ENCODE peak calls at places on chromosome 16, in nine cellular contexts. Z, R, B, Y, S, T, H, U and G are unnamed samples. For H3K4me1, the result is how much of the 10 kb centered on the place peaks cover.

GRCh38 chr16:11084484-11085024 is 140.2 kb downstream of the CLEC16A start:
- DNase-seq in Z (no peak), R (no peak), B (peak), Y (peak), S (no peak), T (no peak), H (no peak), U (no peak), G (no peak)

GRCh38 chr16:17070882-17071592 is 399.7 kb downstream of the XYLT1 start:
- DNase-seq in Z (peak), R (peak), B (peak), Y (peak), S (peak), T (no peak), H (peak), U (no peak), G (peak)

GRCh38 chr16:4814542-4815173 is 12.2 kb upstream of the ROGDI start:
- DNase-seq in Z (no peak), R (no peak), B (no peak), Y (no peak), S (no peak), T (no peak), H (no peak), U (no peak), G (no peak)

GRCh38 chr16:86549076-86549892 is 5.8 kb downstream of the MTHFSD start:
- DNase-seq in Z (no peak), R (no peak), B (no peak), Y (no peak), S (no peak), T (no peak), H (no peak), U (no peak), G (no peak)

GRCh38 chr16:7364054-7364407 is 31.4 kb downstream of the RBFOX1 start:
- DNase-seq in Z (no peak), R (no peak), B (no peak), Y (no peak), S (no peak), T (no peak), H (no peak), U (no peak), G (no peak)

GRCh38 chr16:1770328-1771071 is 843 bp downstream of the NME3 start:
- DNase-seq in Z (peak), R (no peak), B (peak), Y (peak), S (peak), T (no peak), H (peak), U (peak), G (peak)

GRCh38 chr16:20904507-20905079 is 4.0 kb downstream of the LYRM1 start:
- DNase-seq in Z (no peak), R (no peak), B (peak), Y (no peak), S (no peak), T (peak), H (peak), U (no peak), G (no peak)

GRCh38 chr16:81681311-81681710 is 97.8 kb upstream of the PLCG2 start:
- DNase-seq in Z (no peak), R (no peak), B (no peak), Y (no peak), S (no peak), T (no peak), H (no peak), U (no peak), G (no peak)

GRCh38 chr16:78605548-78606097 is 506.2 kb downstream of the WWOX start:
- DNase-seq in Z (no peak), R (no peak), B (no peak), Y (no peak), S (no peak), T (no peak), H (no peak), U (no peak), G (no peak)

GRCh38 chr16:78551487-78552085 is 452.1 kb downstream of the WWOX start:
- DNase-seq in Z (no peak), R (no peak), B (no peak), Y (no peak), S (peak), T (no peak), H (no peak), U (no peak), G (no peak)

GRCh38 chr16:15649727-15650018 is 372 bp upstream of the NDE1 start:
- DNase-seq in Z (no peak), R (no peak), B (no peak), Y (no peak), S (no peak), T (no peak), H (no peak), U (no peak), G (no peak)

GRCh38 chr16:16067127-16067526 is 117.7 kb downstream of the ABCC1 start:
- DNase-seq in Z (no peak), R (no peak), B (peak), Y (no peak), S (no peak), T (no peak), H (no peak), U (no peak), G (peak)

GRCh38 chr16:50821586-50821985 is 79.7 kb downstream of the CYLD start:
- DNase-seq in Z (no peak), R (no peak), B (no peak), Y (no peak), S (no peak), T (no peak), H (no peak), U (no peak), G (no peak)

GRCh38 chr16:53457670-53458069 is 23.4 kb downstream of the RBL2 start:
- DNase-seq in Z (no peak), R (no peak), B (no peak), Y (no peak), S (no peak), T (no peak), H (no peak), U (no peak), G (no peak)

GRCh38 chr16:12323007-12323699 is 346.6 kb downstream of the SNX29 start:
- DNase-seq in Z (no peak), R (no peak), B (no peak), Y (no peak), S (peak), T (no peak), H (no peak), U (no peak), G (no peak)

GRCh38 chr16:27843800-27844199 is 219.7 kb downstream of the GSG1L start:
- DNase-seq in Z (no peak), R (no peak), B (no peak), Y (no peak), S (no peak), T (no peak), H (no peak), U (no peak), G (no peak)

GRCh38 chr16:8850279-8850885 is 18.4 kb downstream of the CARHSP1 start:
- DNase-seq in Z (no peak), R (no peak), B (peak), Y (peak), S (no peak), T (no peak), H (no peak), U (peak), G (peak)

GRCh38 chr16:29806641-29807425 is 504 bp downstream of the MAZ start:
- DNase-seq in Z (peak), R (peak), B (peak), Y (peak), S (peak), T (peak), H (peak), U (peak), G (no peak)

GRCh38 chr16:700684-701584 is 4.7 kb downstream of the FBXL16 start:
- DNase-seq in Z (no peak), R (peak), B (no peak), Y (no peak), S (peak), T (no peak), H (no peak), U (no peak), G (no peak)

GRCh38 chr16:84176192-84177053 is 10.4 kb downstream of the TAF1C start:
- DNase-seq in Z (no peak), R (no peak), B (no peak), Y (no peak), S (no peak), T (no peak), H (no peak), U (no peak), G (no peak)

GRCh38 chr16:82855471-82855870 is 228.7 kb downstream of the CDH13 start:
- DNase-seq in Z (no peak), R (no peak), B (peak), Y (no peak), S (no peak), T (no peak), H (no peak), U (no peak), G (no peak)

GRCh38 chr16:56281256-56281805 is 90.0 kb downstream of the GNAO1 start:
- DNase-seq in Z (no peak), R (no peak), B (no peak), Y (no peak), S (peak), T (no peak), H (no peak), U (no peak), G (no peak)

GRCh38 chr16:88073201-88073721 is 122.0 kb downstream of the BANP start:
- DNase-seq in Z (peak), R (no peak), B (no peak), Y (no peak), S (no peak), T (no peak), H (no peak), U (no peak), G (no peak)
- H3K4me1 ChIP-seq in Z (under half), R (under half), B (under half), Y (under half), S (under half), T (under half), H (under half), U (under half), G (under half)

DNA sequence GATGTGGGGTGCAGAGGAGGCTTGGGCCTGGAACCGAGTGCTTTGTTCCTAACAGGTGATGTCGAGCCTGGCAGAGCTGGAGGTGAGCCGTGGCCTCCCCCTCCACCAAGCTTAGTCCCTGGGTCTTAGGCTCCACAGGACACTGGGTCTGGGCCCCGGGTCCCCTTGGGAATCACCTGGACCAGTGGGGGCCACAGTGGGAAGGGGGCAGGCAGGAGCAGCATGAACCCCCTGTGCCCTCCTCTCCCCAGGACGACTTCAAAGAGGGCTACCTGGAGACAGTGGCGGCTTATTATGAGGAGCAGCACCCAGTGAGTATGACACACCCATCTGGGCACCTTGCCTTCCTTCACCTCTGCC is 2.5 kb downstream of the IL32 start:
- DNase-seq in Z (no peak), R (no peak), B (no peak), Y (no peak), S (no peak), T (no peak), H (no peak), U (no peak), G (no peak)
- H3K4me3 ChIP-seq in Z (no peak), R (no peak), B (no peak), Y (no peak), S (no peak), T (no peak), H (peak), U (peak), G (no peak)

GRCh38 chr16:85208643-85209520 is 96.6 kb upstream of the CIBAR2 start:
- DNase-seq in Z (peak), R (no peak), B (no peak), Y (no peak), S (no peak), T (no peak), H (no peak), U (no peak), G (no peak)

GRCh38 chr16:85209526-85210121 is 97.4 kb upstream of the CIBAR2 start:
- DNase-seq in Z (no peak), R (no peak), B (no peak), Y (peak), S (no peak), T (no peak), H (no peak), U (peak), G (no peak)

GRCh38 chr16:85210423-85211169 is 98.3 kb upstream of the CIBAR2 start:
- DNase-seq in Z (no peak), R (no peak), B (peak), Y (no peak), S (no peak), T (no peak), H (no peak), U (no peak), G (no peak)

GRCh38 chr16:85213926-85214294 is 101.6 kb upstream of the CIBAR2 start:
- DNase-seq in Z (no peak), R (no peak), B (no peak), Y (no peak), S (no peak), T (no peak), H (no peak), U (no peak), G (no peak)

DNA sequence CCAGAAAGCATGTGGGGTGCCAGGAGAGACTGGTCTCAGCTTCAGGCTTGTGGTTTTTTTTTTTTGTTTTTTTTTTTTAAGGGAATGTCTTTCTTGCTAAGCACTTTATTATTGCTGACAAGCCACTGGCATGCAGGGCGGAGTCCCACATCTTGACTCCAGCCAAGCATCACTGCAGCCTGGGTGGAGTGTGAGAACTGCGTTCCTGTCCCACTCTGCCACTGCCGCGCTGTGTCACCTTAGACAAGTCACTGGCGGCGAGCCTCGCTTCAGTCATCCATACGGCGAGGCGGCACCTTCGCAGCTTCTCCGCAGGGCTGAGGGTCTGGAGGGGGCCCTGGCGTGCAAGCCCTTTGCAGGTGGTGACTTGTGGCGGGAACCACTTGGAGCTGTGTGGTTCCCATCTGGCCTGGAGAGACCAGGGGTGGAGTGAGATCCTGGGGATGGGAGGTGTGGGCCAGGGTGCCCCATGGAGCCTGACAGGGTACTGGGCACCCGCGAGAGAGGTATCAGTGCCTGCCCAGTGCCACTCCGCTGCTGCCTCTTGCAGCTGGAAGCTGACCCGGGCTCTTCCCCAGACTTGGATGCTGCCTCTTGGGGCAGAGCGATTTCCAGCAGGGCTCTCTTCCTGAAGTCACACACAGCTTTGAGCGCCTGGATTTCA is 99.1 kb upstream of the CIBAR2 start:
- DNase-seq in Z (no peak), R (no peak), B (peak), Y (no peak), S (no peak), T (no peak), H (no peak), U (no peak), G (peak)
- H3K4me1 ChIP-seq in Z (under half), R (under half), B (under half), Y (under half), S (under half), T (under half), H (half or more), U (half or more), G (under half)

GRCh38 chr16:76963614-76964315 is 227.2 kb upstream of the MON1B start:
- DNase-seq in Z (no peak), R (no peak), B (no peak), Y (no peak), S (no peak), T (no peak), H (no peak), U (no peak), G (no peak)
- H3K4me3 ChIP-seq in Z (no peak), R (no peak), B (no peak), Y (no peak), S (no peak), T (no peak), H (no peak), U (no peak), G (no peak)

GRCh38 chr16:23213831-23214230 is 31.3 kb downstream of the SCNN1G start:
- DNase-seq in Z (no peak), R (no peak), B (no peak), Y (no peak), S (no peak), T (no peak), H (no peak), U (no peak), G (no peak)
- H3K4me1 ChIP-seq in Z (under half), R (under half), B (under half), Y (under half), S (under half), T (under half), H (under half), U (under half), G (under half)

DNA sequence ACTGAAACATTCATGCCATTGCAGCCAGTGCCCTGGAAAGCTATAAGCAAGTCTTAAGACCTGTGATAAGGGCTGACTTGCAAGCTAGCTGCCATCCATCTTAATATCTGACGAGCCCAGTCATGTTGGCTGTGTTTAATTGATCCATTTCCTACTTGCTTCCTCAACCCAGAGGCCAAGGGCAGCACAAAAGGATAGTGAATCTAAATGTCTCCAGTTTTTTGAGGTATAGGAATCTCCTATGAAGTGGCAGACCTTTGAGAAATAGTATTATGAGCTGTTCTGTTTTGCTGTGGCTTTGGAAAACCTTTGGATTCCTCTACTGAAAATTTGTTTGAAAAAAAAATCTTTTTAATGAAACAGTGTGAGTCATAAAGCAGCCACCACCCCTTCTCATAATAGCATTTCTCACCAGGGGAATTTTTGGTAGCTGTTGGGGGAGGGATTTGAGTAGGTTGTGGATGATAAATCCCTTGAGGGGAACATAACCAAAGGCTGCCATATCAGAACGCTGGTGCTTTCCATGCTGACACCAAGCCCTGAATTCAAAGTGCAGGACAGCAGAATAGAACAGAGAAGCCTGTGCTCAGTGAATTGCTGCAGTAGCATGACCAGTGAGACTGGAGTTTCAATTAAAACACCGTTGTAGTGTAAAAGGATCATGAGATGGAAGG is 12.9 kb downstream of the ZNRF1 start:
- DNase-seq in Z (no peak), R (no peak), B (peak), Y (no peak), S (no peak), T (no peak), H (no peak), U (no peak), G (no peak)
- H3K4me3 ChIP-seq in Z (no peak), R (no peak), B (no peak), Y (no peak), S (no peak), T (no peak), H (no peak), U (peak), G (no peak)

DNA sequence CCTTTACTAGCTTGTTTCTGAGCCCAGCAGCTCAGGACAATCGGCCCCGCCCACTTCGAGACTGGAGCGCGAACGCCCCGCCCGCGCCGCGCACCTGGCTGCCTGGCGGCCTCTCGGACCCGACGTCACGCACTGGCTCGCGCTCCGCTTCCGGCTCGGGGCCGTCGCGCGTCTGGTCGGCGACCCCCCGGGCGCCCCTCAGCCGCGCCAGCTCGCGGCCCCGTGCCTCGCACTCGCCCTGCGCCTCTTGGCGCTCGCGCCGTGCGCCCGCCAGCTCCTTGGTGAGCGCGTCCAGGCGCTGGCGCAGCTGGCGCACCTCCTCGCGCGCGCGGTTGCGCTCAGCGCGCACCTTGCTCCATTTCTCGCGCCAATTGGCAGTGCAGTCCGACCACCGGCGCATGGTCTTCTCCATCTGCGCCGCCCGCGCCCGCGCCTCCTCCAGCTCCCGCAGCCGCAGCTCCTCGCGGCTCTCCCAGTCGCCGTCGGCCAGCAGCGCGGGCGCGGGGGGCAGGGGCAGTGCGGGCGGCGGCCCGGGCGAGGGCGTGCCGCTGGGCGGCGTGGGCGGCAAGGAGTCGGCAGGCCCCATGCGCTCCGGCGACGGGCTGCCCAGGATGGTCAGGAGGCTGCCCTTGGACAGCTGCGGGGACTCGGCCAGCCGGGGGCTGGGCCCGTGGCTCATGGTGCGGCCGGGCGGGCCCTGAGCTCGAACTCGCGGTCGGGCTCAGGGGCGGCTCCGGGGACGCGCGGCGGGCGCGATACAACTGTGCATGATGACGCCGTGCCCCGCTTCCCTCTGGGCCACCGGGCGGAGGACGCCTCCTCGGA is 7.7 kb downstream of the CCDC102A start:
- DNase-seq in Z (peak), R (no peak), B (no peak), Y (no peak), S (peak), T (peak), H (peak), U (peak), G (peak)
- H3K4me1 ChIP-seq in Z (under half), R (under half), B (under half), Y (under half), S (under half), T (under half), H (under half), U (under half), G (under half)

GRCh38 chr16:73143681-73144370 is 95.9 kb upstream of the ZFHX3 start:
- DNase-seq in Z (no peak), R (no peak), B (no peak), Y (no peak), S (no peak), T (no peak), H (no peak), U (no peak), G (no peak)
- H3K4me3 ChIP-seq in Z (no peak), R (no peak), B (peak), Y (no peak), S (no peak), T (no peak), H (peak), U (peak), G (peak)

DNA sequence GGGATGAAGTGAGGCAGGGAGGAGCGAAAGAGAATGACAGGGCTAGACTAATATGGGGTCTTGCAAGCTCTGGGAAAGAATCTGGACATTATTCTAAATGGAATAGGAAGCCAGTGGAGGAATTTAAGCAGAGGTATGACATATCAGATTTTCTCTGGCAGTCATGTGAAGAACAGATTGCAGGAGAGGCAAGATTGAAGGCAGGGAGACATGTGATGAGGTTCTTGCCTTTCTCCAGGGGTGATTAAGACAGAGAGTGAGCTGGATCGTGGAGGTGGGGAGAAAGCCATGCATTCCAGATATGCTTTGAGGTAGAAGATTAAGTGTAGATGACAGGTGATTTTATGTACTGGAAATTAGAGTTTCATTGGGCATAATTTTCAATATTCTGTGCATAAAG is 4.3 kb upstream of the THAP11 start:
- DNase-seq in Z (no peak), R (no peak), B (no peak), Y (no peak), S (no peak), T (no peak), H (no peak), U (no peak), G (no peak)
- H3K4me1 ChIP-seq in Z (under half), R (under half), B (under half), Y (under half), S (under half), T (under half), H (under half), U (under half), G (under half)